ENCODE peak calls at places on chromosomes 4 and X, in ten cellular contexts. I is K562; L is heart left ventricle; X is psoas muscle; Z is cardiac muscle cell; Q is adrenal gland; O is naive thymus-derived CD4-positive, alpha-beta T cell; E is osteoblast; C is fibroblast of lung; S is aorta. R is an unnamed sample.

GRCh38 chrX:24169211-24169610 is 19.7 kb downstream of the ZFX start:
- DNase-seq in E (no peak), Q (no peak), L (no peak), O (no peak), S (no peak), I (no peak), X (no peak), Z (no peak), C (no peak), R (no peak)

GRCh38 chr4:127503111-127503510 is 129.6 kb upstream of the INTU start:
- DNase-seq in Q (no peak), L (no peak), I (no peak), O (no peak), C (peak; percentile 33), S (no peak), X (no peak), Z (no peak), E (no peak), R (no peak)

GRCh38 chrX:129723511-129723910 is 15.3 kb upstream of the XPNPEP2 start:
- DNase-seq in C (no peak), O (no peak), X (no peak), Q (no peak), E (no peak), I (no peak), Z (no peak), S (no peak), L (no peak), R (no peak)

GRCh38 chr4:8414377-8414776 is 26.1 kb downstream of the ACOX3 start:
- DNase-seq in Q (no peak), C (no peak), X (no peak), S (no peak), E (no peak), O (no peak), Z (no peak), I (no peak), L (no peak), R (no peak)

GRCh38 chrX:155001873-155002272 is 20.6 kb downstream of the F8 start:
- DNase-seq in I (no peak), C (no peak), Q (no peak), S (no peak), Z (no peak), L (no peak), O (no peak), E (no peak), X (no peak), R (no peak)

GRCh38 chr4:78556655-78557054 is 5.1 kb downstream of the ANXA3 start:
- DNase-seq in C (no peak), I (no peak), L (no peak), E (no peak), X (no peak), Q (no peak), Z (no peak), S (no peak), O (no peak), R (no peak)

GRCh38 chrX:11461181-11462001 is 168.2 kb downstream of the AMELX start:
- DNase-seq in S (no peak), I (peak; percentile 34), O (no peak), L (no peak), C (no peak), Z (peak; percentile 81), Q (no peak), X (no peak), E (no peak), R (no peak)

GRCh38 chr4:3204021-3204431 is 44.9 kb upstream of the MSANTD1 start:
- DNase-seq in O (no peak), Z (peak; percentile 55), L (no peak), X (peak; percentile 75), E (peak; percentile 50), S (no peak), I (no peak), C (peak; percentile 69), Q (peak; percentile 35), R (no peak)

GRCh38 chr4:1604706-1605205 is 79.4 kb downstream of the FAM53A start:
- DNase-seq in O (no peak), L (no peak), I (no peak), X (no peak), S (peak; percentile 35), C (no peak), Q (no peak), Z (no peak), E (peak; percentile 92), R (peak; percentile 68)

GRCh38 chrX:21047034-21047455 is 327.2 kb upstream of the CNKSR2 start:
- DNase-seq in E (no peak), L (no peak), S (no peak), Z (no peak), Q (no peak), X (no peak), I (no peak), O (no peak), C (no peak), R (no peak)

GRCh38 chrX:52598886-52599285 is 55.8 kb downstream of the SSX7 start:
- DNase-seq in C (no peak), E (no peak), I (no peak), O (no peak), S (no peak), L (no peak), Q (no peak), Z (no peak), X (no peak), R (no peak)

GRCh38 chr4:94395541-94395940 is 52.9 kb upstream of the HPGDS start:
- DNase-seq in S (no peak), Q (no peak), I (no peak), L (no peak), X (no peak), O (no peak), E (no peak), C (no peak), Z (peak; percentile 8), R (no peak)

GRCh38 chr4:170691168-170691567 is 601.4 kb upstream of the AADAT start:
- DNase-seq in I (no peak), C (no peak), Q (no peak), E (no peak), L (no peak), Z (no peak), X (no peak), S (no peak), O (no peak), R (no peak)

GRCh38 chrX:53239474-53239873 is 14.5 kb upstream of the KDM5C start:
- DNase-seq in O (no peak), C (no peak), I (peak; percentile 41), E (peak; percentile 44), Z (no peak), S (no peak), Q (no peak), X (no peak), L (no peak), R (no peak)

GRCh38 chrX:353566-354535 is 32.9 kb downstream of the PPP2R3B start:
- DNase-seq in I (no peak), E (no peak), O (no peak), L (no peak), Z (no peak), C (no peak), Q (no peak), X (peak; percentile 14), S (peak; percentile 23), R (peak; percentile 40)

GRCh38 chr4:74058048-74058651 is 19.7 kb upstream of the CXCL3 start:
- DNase-seq in Z (no peak), E (no peak), I (no peak), S (no peak), X (no peak), O (no peak), C (no peak), Q (no peak), L (no peak), R (no peak)
- H3K4me3 ChIP-seq in Z (no peak overlapping the region), E (no peak overlapping the region), I (no peak overlapping the region), S (no peak overlapping the region), X (no peak overlapping the region), O (no peak overlapping the region), C (no peak overlapping the region), Q (no peak overlapping the region), L (no peak overlapping the region), R (no peak overlapping the region)

DNA sequence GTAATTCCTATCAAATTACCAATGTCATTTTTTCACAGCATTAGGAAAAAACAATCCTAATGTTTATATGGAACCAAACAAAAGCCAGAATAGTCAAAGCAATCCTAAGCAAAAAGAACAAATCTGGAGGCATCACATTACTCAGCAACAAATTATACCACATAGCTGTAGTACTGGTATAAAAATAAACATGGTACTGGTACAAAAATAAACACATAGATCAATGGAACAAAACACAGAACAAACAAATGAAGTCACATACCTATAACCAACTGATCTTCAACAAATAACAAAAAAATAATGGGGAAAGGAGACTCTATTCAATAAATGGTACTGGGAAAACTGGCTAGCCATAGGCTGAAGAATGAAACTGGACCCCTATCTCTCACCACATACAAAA is 37.4 kb downstream of the PPA2 start:
- DNase-seq in Q (no peak), I (no peak), X (no peak), L (no peak), O (no peak), S (no peak), C (no peak), Z (no peak), E (no peak), R (no peak)
- H3K36me3 ChIP-seq in Q (peaks cover 7% of the 10 kb centered on the region), I (peaks cover 50% of the 10 kb centered on the region), X (peaks cover 2% of the 10 kb centered on the region), L (peaks cover 79% of the 10 kb centered on the region), O (peaks cover 60% of the 10 kb centered on the region), S (no peaks in the 10 kb centered on the region), C (peaks cover 1% of the 10 kb centered on the region), Z (peaks cover 19% of the 10 kb centered on the region), E (peaks cover 5% of the 10 kb centered on the region), R (peaks cover 60% of the 10 kb centered on the region)

DNA sequence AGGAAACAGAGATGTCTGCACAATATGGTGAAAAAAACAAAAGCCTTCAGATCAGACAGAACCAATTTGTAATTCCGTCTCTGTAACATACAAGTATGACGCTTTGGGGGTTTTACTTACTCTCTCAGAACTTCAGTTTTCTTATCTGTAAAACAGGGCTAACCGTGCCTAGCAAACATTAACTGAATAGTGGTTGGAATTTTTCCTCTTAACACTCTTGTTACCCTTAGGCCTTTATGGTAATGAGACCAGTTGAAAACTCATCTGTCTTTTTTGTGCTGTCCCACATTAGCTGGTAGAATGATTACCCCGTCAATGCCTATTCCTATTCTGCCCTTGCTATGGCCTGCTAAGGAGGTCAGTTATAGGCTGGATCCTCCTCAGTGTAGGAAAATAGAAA is 4.5 kb upstream of the MYOZ2 start:
- DNase-seq in S (no peak), E (no peak), X (no peak), O (no peak), C (no peak), L (no peak), Z (no peak), Q (no peak), I (no peak), R (no peak)
- H3K9me3 ChIP-seq in S (no peaks in the 10 kb centered on the region), E (no peaks in the 10 kb centered on the region), X (no peaks in the 10 kb centered on the region), O (no peaks in the 10 kb centered on the region), C (no peaks in the 10 kb centered on the region), L (no peaks in the 10 kb centered on the region), Z (no peaks in the 10 kb centered on the region), Q (no peaks in the 10 kb centered on the region), I (no peaks in the 10 kb centered on the region), R (no peaks in the 10 kb centered on the region)

DNA sequence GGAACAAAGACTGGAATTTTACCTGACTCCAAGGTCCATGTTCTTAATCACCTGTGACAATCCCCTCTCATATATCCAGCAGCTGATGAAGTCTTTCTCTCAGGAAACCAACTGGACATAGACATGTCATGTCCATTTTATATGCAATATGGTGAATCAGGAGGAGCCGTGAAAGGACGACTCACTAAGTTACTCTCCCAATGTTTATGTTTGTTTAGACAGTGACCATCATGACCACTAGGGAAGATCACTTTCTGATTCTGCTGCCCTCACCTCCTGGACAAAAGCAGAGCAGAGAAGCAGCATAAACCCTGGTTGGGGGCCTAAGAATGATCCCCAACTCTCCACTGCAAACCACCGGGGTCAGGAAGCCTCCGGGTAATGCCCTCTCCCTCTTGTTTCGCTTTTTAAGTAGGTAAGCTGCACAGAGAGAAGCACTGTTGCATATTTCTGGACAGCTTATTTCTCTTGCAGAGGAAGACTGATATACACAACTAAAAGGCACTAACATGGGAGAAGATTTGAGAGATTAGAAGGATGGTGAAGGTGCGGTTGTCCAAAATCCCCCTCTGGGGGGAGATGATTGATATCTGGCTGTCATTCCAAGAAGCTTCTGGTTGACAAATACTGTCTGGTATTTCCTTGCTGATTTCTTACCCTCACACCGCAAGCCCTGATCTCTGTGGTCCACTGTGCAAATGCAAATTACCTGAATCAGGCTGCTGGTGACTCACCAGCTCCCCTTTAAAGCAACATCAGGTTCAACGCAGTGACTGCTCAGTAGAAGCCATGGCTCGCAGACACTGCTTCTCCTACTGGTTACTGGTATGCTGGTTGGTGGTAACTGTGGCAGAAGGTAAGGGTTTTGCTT is at the start of gene ODAPH:
- DNase-seq in Q (no peak), E (peak; percentile 58), C (no peak), Z (no peak), X (no peak), L (no peak), O (no peak), S (no peak), I (no peak), R (no peak)
- H3K4me3 ChIP-seq in Q (no peak within 1 kb of the TSS), E (no peak within 1 kb of the TSS), C (no peak within 1 kb of the TSS), Z (no peak within 1 kb of the TSS), X (no peak within 1 kb of the TSS), L (no peak within 1 kb of the TSS), O (no peak within 1 kb of the TSS), S (no peak within 1 kb of the TSS), I (no peak within 1 kb of the TSS), R (no peak within 1 kb of the TSS)

R was measured in upper lobe of right lung.